ENCODE peak calls at places on chromosomes 4 and X, in four cellular contexts. U, Z, S and E are unnamed samples.

GRCh38 chr4:132333723-132334045 is 815.4 kb upstream of the PCDH10 start:
- DNase-seq in S (no peak), Z (no peak), U (no peak), E (no peak)

GRCh38 chr4:55396305-55397023 is 707 bp downstream of the TMEM165 start:
- DNase-seq in U (peak), Z (peak), S (peak), E (peak)

GRCh38 chr4:1758306-1759121 is 34.6 kb upstream of the FGFR3 start:
- DNase-seq in U (no peak), Z (no peak), S (no peak), E (no peak)

GRCh38 chrX:133475953-133476352 is 60.7 kb upstream of the GPC4 start:
- DNase-seq in Z (no peak), S (no peak), U (no peak), E (no peak)

GRCh38 chr4:113355550-113356371 is 306.3 kb downstream of the ANK2 start:
- DNase-seq in S (no peak), Z (no peak), U (peak), E (peak)

GRCh38 chr4:70778888-70779422 is 57.2 kb downstream of the RUFY3 start:
- DNase-seq in U (no peak), Z (no peak), S (no peak), E (no peak)

GRCh38 chrX:110156167-110156754 is 153.3 kb downstream of the TMEM164 start:
- DNase-seq in Z (no peak), U (no peak), S (no peak), E (no peak)

GRCh38 chrX:24169211-24169610 is 19.7 kb downstream of the ZFX start:
- DNase-seq in S (no peak), Z (no peak), U (no peak), E (no peak)

GRCh38 chrX:53440631-53441517 is 6.7 kb upstream of the HSD17B10 start:
- DNase-seq in S (peak), Z (peak), U (peak), E (peak)

GRCh38 chrX:40893251-40893910 is 158.0 kb upstream of the MED14 start:
- DNase-seq in Z (no peak), S (no peak), U (no peak), E (no peak)

GRCh38 chr4:129453524-129453923 is 357.6 kb downstream of the C4orf33 start:
- DNase-seq in S (no peak), Z (no peak), U (no peak), E (no peak)

DNA sequence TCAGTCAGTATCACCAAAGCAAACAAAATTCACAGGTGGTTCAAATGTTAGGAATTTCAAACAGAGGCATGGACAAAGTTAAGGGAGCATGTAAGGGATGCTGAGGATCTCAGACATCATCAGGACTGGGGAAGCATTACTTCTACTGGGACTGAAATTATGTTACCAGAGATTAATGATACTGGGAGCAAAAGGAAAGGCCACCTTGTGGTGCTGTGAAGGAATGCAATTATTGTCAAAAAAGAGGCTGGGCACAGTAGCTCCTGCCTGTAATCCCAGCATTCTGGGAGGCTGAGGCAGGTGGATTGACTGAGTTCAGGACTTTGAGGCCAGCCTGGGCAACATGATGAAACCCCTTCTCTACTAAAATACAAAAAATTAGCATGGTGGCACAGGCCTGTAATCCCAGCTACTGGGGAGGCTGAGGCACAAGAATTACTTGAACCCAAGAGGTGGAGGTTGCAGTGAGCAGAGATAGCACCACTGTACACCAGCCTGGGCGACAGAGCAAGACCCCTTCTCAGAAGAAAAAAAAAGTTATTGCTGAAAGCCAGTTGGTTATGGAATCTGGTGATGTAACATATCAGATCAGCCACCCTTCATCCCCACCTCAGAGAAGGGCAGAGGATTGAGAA is 954.3 kb downstream of the PCDH7 start:
- DNase-seq in U (no peak), Z (peak), S (no peak), E (no peak)
- TF ChIP-seq CTCF in U (peak), Z (peak), S (no peak), E (peak)

DNA sequence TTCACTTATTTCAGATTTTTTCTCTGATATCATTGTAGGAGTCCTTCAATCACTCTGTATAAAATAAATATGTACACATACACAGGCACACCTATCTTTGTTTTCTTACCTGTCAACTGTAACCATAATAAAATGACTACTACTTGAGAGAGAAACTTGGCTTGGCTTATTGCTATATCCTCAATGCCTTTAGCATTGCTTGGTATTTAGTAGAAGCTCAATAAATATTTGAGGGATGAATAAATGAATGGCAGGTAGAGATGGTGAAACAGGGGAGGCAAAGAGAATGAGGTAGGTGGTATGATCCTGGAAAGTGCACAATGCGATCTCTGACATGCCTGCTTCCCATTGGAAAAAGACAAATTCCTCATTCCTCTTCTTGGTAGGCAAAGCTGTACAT is 21.8 kb upstream of the CXCL6 start:
- DNase-seq in U (no peak), Z (no peak), S (no peak), E (no peak)
- H3K27ac ChIP-seq in U (no peak), Z (no peak), S (peak), E (no peak)

DNA sequence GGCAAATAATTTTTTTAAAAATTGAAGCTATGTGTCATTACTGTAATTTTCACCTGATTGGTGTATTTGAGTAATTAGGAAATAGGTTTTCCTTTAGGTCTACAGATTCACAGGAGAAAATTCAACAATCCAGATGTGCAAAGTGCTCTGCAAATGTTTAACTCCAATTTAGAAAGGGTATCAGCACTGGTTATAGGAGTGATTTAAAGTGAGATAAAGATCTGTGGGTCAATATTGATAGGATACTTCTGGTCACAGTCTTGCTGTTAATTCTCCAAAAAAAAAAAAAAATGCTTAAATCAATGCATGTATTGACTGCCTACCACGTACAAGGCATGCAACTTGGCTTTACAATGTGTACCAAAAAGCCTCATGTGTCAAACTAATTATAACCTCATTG is 271.3 kb downstream of the PPP3CA start:
- DNase-seq in U (no peak), S (no peak), Z (no peak), E (no peak)
- H3K4me3 ChIP-seq in U (no peak), S (no peak), Z (no peak), E (no peak)

DNA sequence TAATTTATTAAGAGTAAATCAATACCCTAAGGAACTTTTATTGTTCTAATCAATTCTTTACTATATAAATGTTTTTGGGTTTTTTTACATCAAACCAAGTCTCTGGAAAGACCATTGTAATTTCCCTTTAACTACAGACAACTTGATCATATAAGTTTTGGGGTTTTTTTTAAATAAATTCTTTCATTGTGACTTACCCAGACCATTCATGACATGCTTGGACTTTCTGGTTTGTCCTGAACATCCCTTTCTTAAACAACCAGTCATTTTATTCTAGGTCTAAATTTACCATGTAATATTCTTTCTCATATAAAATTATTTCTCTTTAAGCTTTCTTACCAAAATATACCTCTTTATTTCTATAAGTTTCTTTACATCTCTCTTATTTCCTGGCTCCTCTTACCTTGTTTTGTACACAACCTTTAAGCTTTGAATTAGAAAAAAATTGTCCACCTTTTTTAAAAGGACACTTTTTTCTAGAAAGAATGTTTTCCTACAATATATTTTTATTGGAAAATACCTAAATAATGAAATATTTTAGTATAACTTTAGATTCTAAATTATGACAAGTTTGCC is 8.4 kb downstream of the CNGA1 start:
- DNase-seq in S (no peak), U (no peak), Z (peak), E (no peak)
- TF ChIP-seq CTCF in S (no peak), U (no peak), Z (no peak), E (no peak)